ENCODE peak calls at places on chromosome 22, in ten cellular contexts. D, F, R, J, Z, N, W, C, S and Y are unnamed samples.

GRCh38 chr22:44172370-44173108 is 8.2 kb upstream of the PARVG start:
- DNase-seq in D (no peak), F (peak; percentile 33), R (no peak), J (peak; percentile 52), Z (no peak), N (no peak), W (no peak), C (peak; percentile 42), S (no peak), Y (no peak)

GRCh38 chr22:47421846-47422245 is 659.4 kb downstream of the TBC1D22A start:
- DNase-seq in D (no peak), F (no peak), R (no peak), J (no peak), Z (no peak), N (no peak), W (no peak), C (no peak), S (no peak), Y (no peak)

GRCh38 chr22:29202231-29203192 is 3.2 kb upstream of the EMID1 start:
- DNase-seq in D (peak; percentile 24), F (peak; percentile 30), R (no peak), J (peak; percentile 43), Z (no peak), N (peak; percentile 64), W (no peak), C (peak; percentile 68), S (peak; percentile 24), Y (no peak)

GRCh38 chr22:36411589-36412258 is 24.0 kb upstream of the MYH9 start:
- DNase-seq in D (no peak), F (no peak), R (no peak), J (no peak), Z (no peak), N (no peak), W (no peak), C (no peak), S (no peak), Y (no peak)

GRCh38 chr22:44917372-44918165 is 92.2 kb downstream of the PHF21B start:
- DNase-seq in D (no peak), F (no peak), R (no peak), J (no peak), Z (no peak), N (no peak), W (no peak), C (no peak), S (no peak), Y (no peak)

GRCh38 chr22:43253839-43254238 is 66.9 kb upstream of the TTLL12 start:
- DNase-seq in D (no peak), F (no peak), R (no peak), J (no peak), Z (no peak), N (peak; percentile 15), W (no peak), C (no peak), S (no peak), Y (no peak)

GRCh38 chr22:24200616-24201212 is 19.4 kb downstream of the SUSD2 start:
- DNase-seq in D (peak; percentile 19), F (no peak), R (no peak), J (peak; percentile 41), Z (no peak), N (peak; percentile 53), W (no peak), C (no peak), S (peak; percentile 84), Y (no peak)

GRCh38 chr22:36284171-36284571 is 31.2 kb downstream of the APOL1 start:
- DNase-seq in D (no peak), F (no peak), R (no peak), J (no peak), Z (no peak), N (no peak), W (no peak), C (no peak), S (no peak), Y (no peak)

GRCh38 chr22:27115410-27115809 is 458.0 kb downstream of the MIAT start:
- DNase-seq in D (no peak), F (no peak), R (no peak), J (no peak), Z (no peak), N (no peak), W (no peak), C (no peak), S (no peak), Y (no peak)

GRCh38 chr22:41184679-41185078 is 20.4 kb upstream of the L3MBTL2 start:
- DNase-seq in D (no peak), F (no peak), R (no peak), J (no peak), Z (no peak), N (peak; percentile 23), W (no peak), C (peak; percentile 89), S (no peak), Y (no peak)
- H3K4me3 ChIP-seq in D (no peak overlapping the region), F (no peak overlapping the region), R (no peak overlapping the region), J (no peak overlapping the region), Z (no peak overlapping the region), N (no peak overlapping the region), W (no peak overlapping the region), C (no peak overlapping the region), S (no peak overlapping the region), Y (no peak overlapping the region)

DNA sequence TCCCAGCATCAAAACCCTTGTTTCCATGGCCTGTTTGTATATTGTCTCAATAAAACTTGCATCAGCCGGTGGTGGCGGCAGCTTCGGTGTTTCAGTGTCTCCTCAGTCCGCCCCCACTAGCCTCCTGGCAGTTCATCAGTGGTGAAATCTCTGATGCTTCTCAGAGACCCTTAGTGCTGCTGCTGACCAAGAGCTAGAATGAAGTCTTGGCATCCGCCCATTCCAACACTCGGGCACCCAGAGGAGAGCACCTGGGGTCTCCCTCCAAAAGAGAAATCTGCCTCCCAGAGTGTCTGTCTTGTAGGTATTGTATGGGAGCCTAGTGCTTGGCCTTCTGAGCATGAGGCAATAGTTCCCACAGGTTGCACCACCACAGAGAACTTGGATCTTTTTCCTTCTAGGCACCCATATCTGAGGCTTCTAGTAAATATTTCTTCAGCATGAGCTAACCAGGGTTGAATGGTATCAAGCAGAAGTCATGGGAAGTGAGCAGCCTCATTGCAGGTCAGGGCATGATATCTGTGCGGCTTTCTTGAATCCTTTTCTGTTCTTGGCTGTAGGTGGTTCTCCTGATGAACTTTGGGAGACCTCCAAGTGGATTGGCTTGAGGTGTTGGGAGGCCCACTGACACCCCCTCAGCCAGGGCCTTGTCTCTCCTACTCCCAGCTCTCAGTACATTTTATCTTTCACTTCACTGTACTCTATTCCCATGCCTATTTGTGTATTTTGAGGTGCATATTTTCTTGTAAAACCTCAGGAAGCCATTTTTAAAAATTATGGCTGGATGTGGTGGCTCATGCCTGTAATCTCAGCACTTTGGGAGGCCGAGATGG is 13.2 kb upstream of the AIFM3 start:
- DNase-seq in D (peak; percentile 57), F (no peak), R (no peak), J (no peak), Z (no peak), N (no peak), W (no peak), C (no peak), S (peak; percentile 16), Y (peak; percentile 88)
- H3K27ac ChIP-seq in D (no peak overlapping the region), F (no peak overlapping the region), R (no peak overlapping the region), J (no peak overlapping the region), Z (no peak overlapping the region), N (no peak overlapping the region), W (no peak overlapping the region), C (no peak overlapping the region), S (peak overlapping the region; percentile 78), Y (no peak overlapping the region)

DNA sequence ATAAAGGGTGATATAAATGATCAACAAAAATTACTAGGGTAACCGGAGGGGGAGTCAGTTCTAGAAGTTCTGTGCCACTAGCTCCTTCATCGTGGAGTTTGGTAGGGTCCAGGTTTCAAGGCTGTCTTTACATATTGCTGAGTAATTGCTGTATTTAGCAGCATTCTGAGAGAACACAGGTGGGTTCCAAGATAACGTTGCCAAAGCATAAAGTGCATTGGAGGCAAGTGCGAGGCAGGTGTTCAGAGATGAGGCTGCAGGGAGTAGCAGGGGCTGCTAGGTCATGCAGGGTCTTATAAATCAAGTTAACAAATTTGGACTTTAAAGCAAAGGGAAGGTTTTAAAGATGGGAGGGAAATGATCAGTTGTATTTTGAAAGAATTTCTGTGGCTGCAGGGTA is 17.8 kb downstream of the SGSM3 start:
- DNase-seq in D (no peak), F (no peak), R (no peak), J (no peak), Z (no peak), N (no peak), W (no peak), C (no peak), S (no peak), Y (no peak)
- H3K4me3 ChIP-seq in D (no peak overlapping the region), F (no peak overlapping the region), R (no peak overlapping the region), J (no peak overlapping the region), Z (no peak overlapping the region), N (no peak overlapping the region), W (no peak overlapping the region), C (no peak overlapping the region), S (no peak overlapping the region), Y (no peak overlapping the region)

DNA sequence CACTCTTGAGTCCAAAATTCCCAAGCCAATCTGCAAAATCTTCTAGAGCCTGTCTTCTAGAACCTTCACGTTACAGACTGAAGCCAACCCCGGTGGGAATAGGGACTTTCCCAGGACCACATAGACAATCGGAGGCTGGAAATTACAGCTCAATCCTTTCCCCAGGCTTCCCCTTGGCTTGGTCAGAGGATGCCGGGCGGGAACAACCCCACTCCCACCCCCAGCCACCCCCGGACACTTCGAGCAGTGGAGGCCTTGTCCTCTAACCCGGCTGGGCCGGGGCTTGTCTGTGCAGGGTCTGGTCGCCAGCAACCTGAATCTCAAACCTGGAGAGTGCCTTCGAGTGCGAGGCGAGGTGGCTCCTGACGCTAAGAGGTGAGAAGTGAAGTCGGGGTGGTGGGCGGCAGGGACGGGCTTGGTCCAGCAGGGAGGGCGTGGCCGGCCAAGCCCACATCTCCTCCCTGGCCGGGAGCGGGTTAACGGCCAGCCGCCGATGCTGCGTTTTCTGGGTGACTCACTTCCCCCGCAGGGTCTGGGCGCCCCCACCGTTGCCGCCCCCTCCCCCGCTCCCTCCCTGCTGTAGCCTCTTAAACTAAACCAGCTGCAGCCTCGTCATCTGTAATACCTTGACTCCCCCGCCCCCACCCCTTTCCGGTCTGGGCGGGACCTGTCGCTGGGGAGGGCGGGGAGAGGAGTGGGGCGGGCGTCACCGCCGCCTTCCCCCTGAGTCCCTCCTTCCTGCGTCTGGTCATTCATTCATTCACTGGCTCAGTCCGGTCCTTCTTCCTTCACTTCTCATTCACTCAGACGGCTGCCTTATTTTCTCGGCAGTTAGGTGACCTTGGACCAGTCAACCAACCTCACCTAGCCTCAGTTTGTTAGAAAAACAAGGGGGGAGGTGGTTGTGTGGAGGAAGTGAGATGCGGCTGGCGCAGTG is 1.5 kb downstream of the LGALS1 start:
- DNase-seq in D (peak; percentile 97), F (peak; percentile 74), R (peak; percentile 74), J (peak; percentile 85), Z (peak; percentile 89), N (peak; percentile 98), W (peak; percentile 87), C (peak; percentile 97), S (peak; percentile 83), Y (peak; percentile 60)
- H3K27ac ChIP-seq in D (peak overlapping the region; percentile 95), F (peak overlapping the region; percentile 92), R (peak overlapping the region; percentile 62), J (peak overlapping the region; percentile 88), Z (peak overlapping the region; percentile 97), N (peak overlapping the region; percentile 32), W (peak overlapping the region; percentile 89), C (peak overlapping the region; percentile 7), S (peak overlapping the region; percentile 97), Y (no peak overlapping the region)

GRCh38 chr22:48981671-48982070 is 846.0 kb downstream of the BRD1 start:
- DNase-seq in D (no peak), F (no peak), R (no peak), J (no peak), Z (no peak), N (no peak), W (no peak), C (no peak), S (no peak), Y (no peak)
- H3K4me3 ChIP-seq in D (no peak overlapping the region), F (no peak overlapping the region), R (no peak overlapping the region), J (no peak overlapping the region), Z (no peak overlapping the region), N (no peak overlapping the region), W (no peak overlapping the region), C (no peak overlapping the region), S (no peak overlapping the region), Y (no peak overlapping the region)

GRCh38 chr22:48635031-48635430 is 1192.6 kb downstream of the BRD1 start:
- DNase-seq in D (no peak), F (no peak), R (no peak), J (no peak), Z (no peak), N (no peak), W (no peak), C (no peak), S (no peak), Y (no peak)
- H3K27ac ChIP-seq in D (no peak overlapping the region), F (no peak overlapping the region), R (no peak overlapping the region), J (no peak overlapping the region), Z (no peak overlapping the region), N (no peak overlapping the region), W (no peak overlapping the region), C (no peak overlapping the region), S (no peak overlapping the region), Y (no peak overlapping the region)